ENCODE peak calls at places on chromosome X, in four cellular contexts. T is ELR, Y is type B pancreatic cell, F is glutamatergic neuron. M is an unnamed sample.

GRCh38 chrX:873016-873415 is 242.4 kb downstream of the SHOX start:
- DNase-seq in F (no peak), T (no peak), Y (no peak), M (no peak)

GRCh38 chrX:119816300-119816699 is 24.9 kb upstream of the RPL39 start:
- DNase-seq in F (no peak), Y (no peak), T (no peak), M (no peak)

GRCh38 chrX:132591719-132592275 is 103.0 kb upstream of the MBNL3 start:
- DNase-seq in T (no peak), F (no peak), Y (no peak), M (no peak)

GRCh38 chrX:1386338-1387127 is 5.4 kb downstream of the SLC25A6 start:
- DNase-seq in T (no peak), F (peak), Y (no peak), M (no peak)

GRCh38 chrX:68945081-68945602 is 116.3 kb downstream of the EFNB1 start:
- DNase-seq in T (no peak), Y (peak), F (no peak), M (no peak)

GRCh38 chrX:103175944-103176753 is 38.8 kb upstream of the BEX4 start:
- DNase-seq in F (peak), Y (no peak), T (peak), M (peak)

GRCh38 chrX:39674771-39675553 is 422.8 kb downstream of the BCOR start:
- DNase-seq in F (no peak), T (no peak), Y (no peak), M (no peak)

GRCh38 chrX:130028196-130028595 is 45.8 kb downstream of the BCORL1 start:
- DNase-seq in Y (no peak), F (peak), T (peak), M (peak)

GRCh38 chrX:154734101-154734781 is 16.6 kb downstream of the GAB3 start:
- DNase-seq in T (peak), Y (no peak), F (no peak), M (no peak)

GRCh38 chrX:46791927-46792825 is 33.3 kb upstream of the SLC9A7 start:
- DNase-seq in Y (no peak), T (peak), F (no peak), M (peak)

GRCh38 chrX:140701480-140701879 is 8.1 kb upstream of the LINC00632 start:
- DNase-seq in T (peak), F (no peak), Y (no peak), M (peak)

GRCh38 chrX:39823424-39823823 is 274.3 kb downstream of the BCOR start:
- DNase-seq in F (no peak), T (no peak), Y (no peak), M (no peak)

GRCh38 chrX:74449937-74450330 is 28.6 kb downstream of the SLC16A2 start:
- DNase-seq in F (no peak), Y (no peak), T (peak), M (no peak)

GRCh38 chrX:47613082-47613481 is 6.6 kb downstream of the SYN1 start:
- DNase-seq in Y (no peak), F (no peak), T (no peak), M (no peak)

GRCh38 chrX:72368796-72369195 is 63.1 kb upstream of the CITED1 start:
- DNase-seq in F (no peak), Y (no peak), T (no peak), M (no peak)

GRCh38 chrX:54198262-54198661 is 15.2 kb upstream of the FAM120C start:
- DNase-seq in T (no peak), Y (no peak), F (no peak), M (no peak)

GRCh38 chrX:147183161-147183560 is 368.6 kb upstream of the CXorf51A start:
- DNase-seq in F (no peak), T (no peak), Y (no peak), M (no peak)

GRCh38 chrX:16462912-16463311 is 187.0 kb upstream of the S100G start:
- DNase-seq in T (no peak), F (no peak), Y (no peak), M (peak)

GRCh38 chrX:137574102-137574783 is 8.3 kb downstream of the ZIC3 start:
- DNase-seq in T (no peak), Y (no peak), F (no peak), M (no peak)

GRCh38 chrX:49039598-49040375 is 3.4 kb downstream of the TFE3 start:
- DNase-seq in T (peak), F (peak), Y (no peak), M (peak)

GRCh38 chrX:71533850-71534515 is 1.1 kb downstream of the OGT start:
- DNase-seq in F (peak), Y (no peak), T (peak), M (peak)

GRCh38 chrX:19046343-19047215 is 62.7 kb upstream of the PHKA2 start:
- DNase-seq in Y (no peak), T (peak), F (no peak), M (no peak)

GRCh38 chrX:44872319-44872816 is 620 bp upstream of the KDM6A start:
- DNase-seq in T (peak), F (peak), Y (peak), M (no peak)

GRCh38 chrX:30488092-30488491 is 89.5 kb downstream of the TASL start:
- DNase-seq in Y (no peak), T (peak), F (no peak), M (peak)

GRCh38 chrX:44344194-44344593 is 722 bp upstream of the EFHC2 start:
- DNase-seq in T (no peak), Y (no peak), F (no peak), M (no peak)

GRCh38 chrX:9644335-9644734 is 121.3 kb downstream of the GPR143 start:
- DNase-seq in Y (no peak), T (no peak), F (no peak), M (no peak)

GRCh38 chrX:15930585-15930984 is 76.0 kb upstream of the AP1S2 start:
- DNase-seq in Y (no peak), T (peak), F (no peak), M (peak)

GRCh38 chrX:40468033-40468979 is 112.5 kb upstream of the ATP6AP2 start:
- DNase-seq in Y (no peak), F (no peak), T (peak), M (peak)

GRCh38 chrX:96722793-96723192 is 38.2 kb downstream of the DIAPH2 start:
- DNase-seq in T (no peak), F (no peak), Y (no peak), M (no peak)

GRCh38 chrX:101595739-101596419 is 21.9 kb downstream of the ARMCX6 start:
- DNase-seq in F (no peak), Y (no peak), T (peak), M (peak)

M was measured in myocyte.